ENCODE peak calls at places on chromosome 14, in seven cellular contexts. U is COR-L47; Y is EL; K is pulmonary artery endothelial cell; T is HTR-8/SVneo; M is stimulated activated CD8-positive, alpha-beta memory T cell treated with anti-CD3 and anti-CD28 coated beads, Interleukin-2, amount 100 ng/mL, for 48 hours; Z is activated T-helper 1 cell treated with Interleukin-2 at 50 U/mL for 16 hours. C is an unnamed sample.

GRCh38 chr14:75343914-75344313 is 65.3 kb downstream of the FOS start:
- DNase-seq in Z (no peak), Y (peak), K (no peak), T (no peak), U (no peak), M (no peak), C (no peak)

GRCh38 chr14:65991124-65991523 is 495.0 kb upstream of the CCDC196 start:
- DNase-seq in Y (no peak), T (no peak), Z (no peak), M (no peak), K (no peak), U (no peak), C (no peak)

GRCh38 chr14:77082356-77082755 is 15.7 kb upstream of the CIPC start:
- DNase-seq in U (no peak), T (no peak), Z (no peak), M (no peak), Y (no peak), K (no peak), C (no peak)

GRCh38 chr14:65349100-65349499 is 63.4 kb upstream of the FUT8 start:
- DNase-seq in T (no peak), K (no peak), U (no peak), Y (no peak), M (no peak), Z (no peak), C (no peak)

GRCh38 chr14:50792058-50792477 is 38.9 kb downstream of the NIN start:
- DNase-seq in Y (no peak), K (no peak), U (no peak), T (no peak), M (no peak), Z (no peak), C (no peak)

GRCh38 chr14:105168496-105168978 is at the start of gene JAG2:
- DNase-seq in K (no peak), Z (peak), T (peak), U (peak), Y (peak), M (peak), C (no peak)

GRCh38 chr14:73753043-73753886 is 39.1 kb upstream of the PNMA1 start:
- DNase-seq in M (no peak), Y (peak), T (no peak), K (peak), U (no peak), Z (no peak), C (peak)

GRCh38 chr14:66070542-66071319 is 415.4 kb upstream of the CCDC196 start:
- DNase-seq in U (peak), Z (peak), K (no peak), M (peak), T (peak), Y (peak), C (no peak)

GRCh38 chr14:72863216-72864006 is 30.5 kb downstream of the DPF3 start:
- DNase-seq in Z (no peak), U (no peak), Y (no peak), M (no peak), K (no peak), T (no peak), C (no peak)

GRCh38 chr14:61033851-61034250 is 52.8 kb downstream of the SLC38A6 start:
- DNase-seq in U (no peak), K (no peak), M (no peak), T (no peak), Y (peak), Z (no peak), C (no peak)

GRCh38 chr14:29444216-29444615 is 483.4 kb downstream of the PRKD1 start:
- DNase-seq in T (no peak), U (no peak), K (no peak), Y (no peak), Z (no peak), M (no peak), C (no peak)

GRCh38 chr14:93042968-93043940 is 72.5 kb downstream of the ITPK1 start:
- DNase-seq in Y (peak), K (no peak), Z (no peak), U (no peak), M (no peak), T (peak), C (no peak)

GRCh38 chr14:54435500-54435981 is 5.6 kb downstream of the CNIH1 start:
- DNase-seq in K (peak), U (no peak), T (peak), Y (peak), Z (no peak), M (no peak), C (no peak)

GRCh38 chr14:105859717-105860614 is 333.6 kb downstream of the TMEM121 start:
- DNase-seq in K (no peak), Z (peak), Y (no peak), M (no peak), T (no peak), U (no peak), C (peak)

GRCh38 chr14:93039649-93040315 is 75.9 kb downstream of the ITPK1 start:
- DNase-seq in K (no peak), M (no peak), Z (no peak), T (no peak), U (no peak), Y (no peak), C (no peak)

GRCh38 chr14:90959344-90959743 is 101.1 kb downstream of the RPS6KA5 start:
- DNase-seq in T (no peak), M (no peak), Z (no peak), Y (no peak), U (no peak), K (no peak), C (no peak)

GRCh38 chr14:55721353-55721752 is 141.3 kb downstream of the KTN1 start:
- DNase-seq in Z (no peak), Y (peak), K (peak), U (no peak), T (peak), M (no peak), C (no peak)